ENCODE peak calls at places on chromosomes 16 and 17, in six cellular contexts. One of them, this sample, is unnamed.
A peak's percentile ranks its signal among the peaks of the same experiment; 100 is the strongest.

GRCh38 chr17:15232517-15232915 is 32.6 kb downstream of the PMP22 start:
- DNase-seq in keratinocyte: no peak
- DNase-seq in fibroblast of lung: no peak
- DNase-seq in SK-N-SH: no peak
- DNase-seq in neuronal stem cell: no peak
- DNase-seq in colonic mucosa: no peak
- DNase-seq in this sample: no peak

GRCh38 chr16:13076878-13077277 is 175.5 kb downstream of the SHISA9 start:
- DNase-seq in keratinocyte: no peak
- DNase-seq in fibroblast of lung: no peak
- DNase-seq in SK-N-SH: no peak
- DNase-seq in neuronal stem cell: no peak
- DNase-seq in colonic mucosa: no peak
- DNase-seq in this sample: no peak

GRCh38 chr17:15999974-16000827 is 577 bp downstream of the TTC19 start:
- DNase-seq in keratinocyte: no peak
- DNase-seq in fibroblast of lung: peak; percentile 41
- DNase-seq in SK-N-SH: no peak
- DNase-seq in neuronal stem cell: no peak
- DNase-seq in colonic mucosa: no peak
- DNase-seq in this sample: no peak

GRCh38 chr17:1890758-1891450 is 61.1 kb downstream of the RPA1 start:
- DNase-seq in keratinocyte: no peak
- DNase-seq in fibroblast of lung: no peak
- DNase-seq in SK-N-SH: no peak
- DNase-seq in neuronal stem cell: no peak
- DNase-seq in colonic mucosa: no peak
- DNase-seq in this sample: no peak

GRCh38 chr16:86519649-86520316 is 9.5 kb downstream of the FOXF1 start:
- DNase-seq in keratinocyte: no peak
- DNase-seq in fibroblast of lung: peak; percentile 75
- DNase-seq in SK-N-SH: peak; percentile 82
- DNase-seq in neuronal stem cell: peak; percentile 67
- DNase-seq in colonic mucosa: peak; percentile 57
- DNase-seq in this sample: no peak

GRCh38 chr16:81524382-81524781 is 79.8 kb downstream of the CMIP start:
- DNase-seq in keratinocyte: no peak
- DNase-seq in fibroblast of lung: no peak
- DNase-seq in SK-N-SH: no peak
- DNase-seq in neuronal stem cell: no peak
- DNase-seq in colonic mucosa: no peak
- DNase-seq in this sample: no peak

GRCh38 chr17:19753661-19754463 is 5.8 kb upstream of the ALDH3A1 start:
- DNase-seq in keratinocyte: no peak
- DNase-seq in fibroblast of lung: no peak
- DNase-seq in SK-N-SH: no peak
- DNase-seq in neuronal stem cell: no peak
- DNase-seq in colonic mucosa: peak; percentile 63
- DNase-seq in this sample: no peak

GRCh38 chr16:87710887-87711286 is 54.9 kb downstream of the KLHDC4 start:
- DNase-seq in keratinocyte: no peak
- DNase-seq in fibroblast of lung: no peak
- DNase-seq in SK-N-SH: no peak
- DNase-seq in neuronal stem cell: no peak
- DNase-seq in colonic mucosa: no peak
- DNase-seq in this sample: no peak

GRCh38 chr17:75876938-75877751 is 1.2 kb downstream of the TRIM47 start:
- DNase-seq in keratinocyte: no peak
- DNase-seq in fibroblast of lung: peak; percentile 94
- DNase-seq in SK-N-SH: peak; percentile 62
- DNase-seq in neuronal stem cell: no peak
- DNase-seq in colonic mucosa: peak; percentile 90
- DNase-seq in this sample: no peak

GRCh38 chr17:1997587-1998425 is 27.3 kb downstream of the RTN4RL1 start:
- DNase-seq in keratinocyte: no peak
- DNase-seq in fibroblast of lung: no peak
- DNase-seq in SK-N-SH: no peak
- DNase-seq in neuronal stem cell: peak; percentile 59
- DNase-seq in colonic mucosa: peak; percentile 84
- DNase-seq in this sample: no peak

GRCh38 chr17:66777689-66778225 is 57.2 kb upstream of the CACNG5 start:
- DNase-seq in keratinocyte: no peak
- DNase-seq in fibroblast of lung: no peak
- DNase-seq in SK-N-SH: no peak
- DNase-seq in neuronal stem cell: no peak
- DNase-seq in colonic mucosa: no peak
- DNase-seq in this sample: peak; percentile 98

GRCh38 chr16:10569629-10570028 is 10.8 kb downstream of the EMP2 start:
- DNase-seq in keratinocyte: no peak
- DNase-seq in fibroblast of lung: no peak
- DNase-seq in SK-N-SH: no peak
- DNase-seq in neuronal stem cell: no peak
- DNase-seq in colonic mucosa: no peak
- DNase-seq in this sample: no peak

GRCh38 chr17:17888371-17888770 is 51.6 kb upstream of the SREBF1 start:
- DNase-seq in keratinocyte: no peak
- DNase-seq in fibroblast of lung: no peak
- DNase-seq in SK-N-SH: no peak
- DNase-seq in neuronal stem cell: no peak
- DNase-seq in colonic mucosa: no peak
- DNase-seq in this sample: no peak

GRCh38 chr16:58481931-58482330 is 18.0 kb upstream of the NDRG4 start:
- DNase-seq in keratinocyte: no peak
- DNase-seq in fibroblast of lung: no peak
- DNase-seq in SK-N-SH: no peak
- DNase-seq in neuronal stem cell: no peak
- DNase-seq in colonic mucosa: no peak
- DNase-seq in this sample: no peak

GRCh38 chr16:57380671-57381462 is 8.6 kb downstream of the CX3CL1 start:
- DNase-seq in keratinocyte: no peak
- DNase-seq in fibroblast of lung: no peak
- DNase-seq in SK-N-SH: no peak
- DNase-seq in neuronal stem cell: no peak
- DNase-seq in colonic mucosa: no peak
- DNase-seq in this sample: no peak

DNA sequence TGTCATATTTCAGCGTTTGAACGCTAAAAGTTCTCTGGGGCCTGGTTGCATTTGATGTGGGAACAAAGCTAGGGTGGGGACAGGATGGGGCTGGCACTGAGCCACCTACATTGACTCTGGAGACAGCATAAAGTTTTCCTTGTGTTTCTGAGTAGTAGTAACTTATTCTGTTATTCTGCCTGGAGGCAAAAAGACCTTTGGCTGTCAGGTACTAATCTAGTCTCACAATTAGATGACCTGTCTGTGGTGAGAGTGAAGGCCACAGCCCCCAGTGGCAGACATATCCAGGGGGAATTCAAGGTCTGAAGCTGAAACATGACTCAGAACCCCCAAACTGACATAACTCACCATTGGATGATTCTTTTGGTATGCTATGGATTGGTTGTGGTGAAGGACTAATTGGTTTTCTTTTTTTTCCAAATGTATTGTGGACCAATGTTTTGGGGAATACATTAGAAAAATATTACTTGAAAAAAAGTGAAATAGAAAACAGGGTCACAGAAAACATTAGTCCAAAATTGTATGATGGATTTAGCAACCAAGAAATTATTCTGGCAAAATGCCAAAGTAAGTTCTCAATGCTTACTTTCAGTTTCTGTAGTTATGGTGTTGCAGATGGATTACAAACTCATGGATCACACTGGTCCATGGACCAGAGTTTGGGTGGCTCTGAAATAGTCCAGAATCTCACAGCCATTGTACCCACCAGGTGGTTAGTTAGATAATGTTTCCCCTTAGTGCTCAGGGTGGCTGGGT is 10.5 kb upstream of the SALL1 start:
- DNase-seq in keratinocyte: no peak
- DNase-seq in fibroblast of lung: peak; percentile 13
- DNase-seq in SK-N-SH: no peak
- DNase-seq in neuronal stem cell: no peak
- DNase-seq in colonic mucosa: no peak
- DNase-seq in this sample: no peak
- H3K9ac ChIP-seq in keratinocyte: no peak overlapping the region
- H3K9ac ChIP-seq in fibroblast of lung: no peak overlapping the region
- H3K9ac ChIP-seq in SK-N-SH: no peak overlapping the region
- H3K9ac ChIP-seq in neuronal stem cell: no peak overlapping the region
- H3K9ac ChIP-seq in colonic mucosa: no peak overlapping the region
- H3K9ac ChIP-seq in this sample: no peak overlapping the region

GRCh38 chr16:4389051-4389955 is 17.7 kb downstream of the VASN start:
- DNase-seq in keratinocyte: no peak
- DNase-seq in fibroblast of lung: no peak
- DNase-seq in SK-N-SH: no peak
- DNase-seq in neuronal stem cell: no peak
- DNase-seq in colonic mucosa: no peak
- DNase-seq in this sample: no peak
- H3K9ac ChIP-seq in keratinocyte: no peak overlapping the region
- H3K9ac ChIP-seq in fibroblast of lung: peak overlapping the region; percentile 55
- H3K9ac ChIP-seq in SK-N-SH: no peak overlapping the region
- H3K9ac ChIP-seq in neuronal stem cell: no peak overlapping the region
- H3K9ac ChIP-seq in colonic mucosa: no peak overlapping the region
- H3K9ac ChIP-seq in this sample: peak overlapping the region; percentile 41

GRCh38 chr17:43175213-43176118 is 4.5 kb downstream of the NBR1 start:
- DNase-seq in keratinocyte: no peak
- DNase-seq in fibroblast of lung: peak; percentile 53
- DNase-seq in SK-N-SH: no peak
- DNase-seq in neuronal stem cell: no peak
- DNase-seq in colonic mucosa: no peak
- DNase-seq in this sample: no peak

GRCh38 chr17:43169561-43170139 is 1.4 kb upstream of the NBR1 start:
- DNase-seq in keratinocyte: no peak
- DNase-seq in fibroblast of lung: peak; percentile 63
- DNase-seq in SK-N-SH: peak; percentile 49
- DNase-seq in neuronal stem cell: peak; percentile 20
- DNase-seq in colonic mucosa: peak; percentile 54
- DNase-seq in this sample: no peak

GRCh38 chr17:43170140-43170765 is 761 bp upstream of the NBR1 start:
- DNase-seq in keratinocyte: peak; percentile 81
- DNase-seq in fibroblast of lung: peak; percentile 97
- DNase-seq in SK-N-SH: peak; percentile 88
- DNase-seq in neuronal stem cell: peak; percentile 84
- DNase-seq in colonic mucosa: peak; percentile 93
- DNase-seq in this sample: peak; percentile 78

GRCh38 chr17:43171761-43172487 is 910 bp downstream of the NBR1 start:
- DNase-seq in keratinocyte: peak; percentile 65
- DNase-seq in fibroblast of lung: peak; percentile 92
- DNase-seq in SK-N-SH: no peak
- DNase-seq in neuronal stem cell: no peak
- DNase-seq in colonic mucosa: peak; percentile 56
- DNase-seq in this sample: peak; percentile 52

GRCh38 chr17:43170766-43171681 is at the start of gene NBR1:
- DNase-seq in keratinocyte: peak; percentile 96
- DNase-seq in fibroblast of lung: peak; percentile 99
- DNase-seq in SK-N-SH: peak; percentile 90
- DNase-seq in neuronal stem cell: peak; percentile 99
- DNase-seq in colonic mucosa: peak; percentile 99
- DNase-seq in this sample: peak; percentile 94
- H3K9ac ChIP-seq in keratinocyte: peak within 1 kb of the TSS; percentile 95
- H3K9ac ChIP-seq in fibroblast of lung: peak within 1 kb of the TSS; percentile 88
- H3K9ac ChIP-seq in SK-N-SH: peak within 1 kb of the TSS; percentile 89
- H3K9ac ChIP-seq in neuronal stem cell: peak within 1 kb of the TSS; percentile 86
- H3K9ac ChIP-seq in colonic mucosa: peak within 1 kb of the TSS; percentile 97
- H3K9ac ChIP-seq in this sample: peak within 1 kb of the TSS; percentile 84

GRCh38 chr17:60137731-60138130 is 12.0 kb upstream of the CA4 start:
- DNase-seq in keratinocyte: no peak
- DNase-seq in fibroblast of lung: no peak
- DNase-seq in SK-N-SH: no peak
- DNase-seq in neuronal stem cell: no peak
- DNase-seq in colonic mucosa: no peak
- DNase-seq in this sample: no peak

GRCh38 chr17:60138769-60139437 is 10.9 kb upstream of the CA4 start:
- DNase-seq in keratinocyte: no peak
- DNase-seq in fibroblast of lung: no peak
- DNase-seq in SK-N-SH: no peak
- DNase-seq in neuronal stem cell: no peak
- DNase-seq in colonic mucosa: no peak
- DNase-seq in this sample: no peak

GRCh38 chr17:60142872-60143499 is 6.8 kb upstream of the CA4 start:
- DNase-seq in keratinocyte: peak; percentile 67
- DNase-seq in fibroblast of lung: peak; percentile 84
- DNase-seq in SK-N-SH: peak; percentile 84
- DNase-seq in neuronal stem cell: peak; percentile 79
- DNase-seq in colonic mucosa: peak; percentile 94
- DNase-seq in this sample: peak; percentile 79

GRCh38 chr17:60139438-60140285 is 10.1 kb upstream of the CA4 start:
- DNase-seq in keratinocyte: no peak
- DNase-seq in fibroblast of lung: peak; percentile 67
- DNase-seq in SK-N-SH: no peak
- DNase-seq in neuronal stem cell: peak; percentile 74
- DNase-seq in colonic mucosa: peak; percentile 77
- DNase-seq in this sample: no peak

DNA sequence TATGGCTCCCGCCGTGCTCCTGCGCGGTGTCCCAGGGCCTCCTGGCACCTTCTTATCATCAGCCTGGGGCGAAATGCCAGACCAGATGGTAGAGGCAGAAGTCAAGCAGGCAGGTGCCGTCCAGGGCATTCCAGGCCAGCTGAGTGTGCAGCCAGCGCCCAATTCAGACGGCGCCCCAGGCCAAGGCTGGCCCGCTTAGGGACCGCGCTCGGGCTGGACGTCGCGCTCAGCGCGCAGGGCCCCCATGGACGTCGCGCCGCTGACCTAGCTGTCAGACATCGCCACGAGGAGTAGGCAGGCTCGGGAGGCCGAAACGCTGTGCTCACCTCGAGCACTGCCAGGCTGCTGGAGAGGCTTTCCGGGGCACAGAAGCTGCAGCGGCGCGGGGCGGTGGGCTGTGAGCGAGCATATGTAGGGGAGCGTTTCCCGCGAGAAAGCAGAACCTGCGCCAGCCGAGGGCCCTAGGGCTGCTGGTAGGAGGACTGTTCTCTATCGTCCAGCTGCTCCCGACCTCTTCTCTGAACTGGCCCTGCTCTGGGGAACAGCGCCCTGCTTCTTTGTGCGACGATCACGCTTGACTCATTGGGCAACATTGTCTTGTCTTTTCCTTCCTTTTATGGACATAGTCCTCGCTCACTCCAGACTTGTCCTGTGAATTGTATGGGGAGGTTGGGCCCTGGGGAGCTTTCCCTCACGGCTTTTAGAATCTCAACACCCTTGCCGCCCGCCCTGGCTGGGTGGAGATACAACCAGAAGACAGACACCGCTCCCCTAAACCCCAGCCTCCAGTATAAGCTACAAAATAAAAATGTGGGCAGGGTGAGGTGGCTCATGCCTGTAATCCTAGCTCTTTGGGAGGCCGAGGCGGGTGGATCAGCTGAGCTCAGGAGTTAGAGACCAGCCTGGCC is 8.4 kb upstream of the CA4 start:
- DNase-seq in keratinocyte: no peak
- DNase-seq in fibroblast of lung: peak; percentile 21
- DNase-seq in SK-N-SH: peak; percentile 34
- DNase-seq in neuronal stem cell: no peak
- DNase-seq in colonic mucosa: no peak
- DNase-seq in this sample: no peak
- H3K9ac ChIP-seq in keratinocyte: no peak overlapping the region
- H3K9ac ChIP-seq in fibroblast of lung: no peak overlapping the region
- H3K9ac ChIP-seq in SK-N-SH: no peak overlapping the region
- H3K9ac ChIP-seq in neuronal stem cell: no peak overlapping the region
- H3K9ac ChIP-seq in colonic mucosa: no peak overlapping the region
- H3K9ac ChIP-seq in this sample: no peak overlapping the region

GRCh38 chr17:55717898-55718735 is 4.5 kb downstream of the TMEM100 start:
- DNase-seq in keratinocyte: no peak
- DNase-seq in fibroblast of lung: peak; percentile 83
- DNase-seq in SK-N-SH: peak; percentile 54
- DNase-seq in neuronal stem cell: peak; percentile 75
- DNase-seq in colonic mucosa: peak; percentile 82
- DNase-seq in this sample: no peak
- H3K9ac ChIP-seq in keratinocyte: no peak overlapping the region
- H3K9ac ChIP-seq in fibroblast of lung: no peak overlapping the region
- H3K9ac ChIP-seq in SK-N-SH: no peak overlapping the region
- H3K9ac ChIP-seq in neuronal stem cell: no peak overlapping the region
- H3K9ac ChIP-seq in colonic mucosa: no peak overlapping the region
- H3K9ac ChIP-seq in this sample: no peak overlapping the region